ENCODE peak calls at places on chromosomes 7 and 10, in nine cellular contexts. Z is kidney, M is lower lobe of right lung, V is fibroblast of lung, U is AG04450, X is WTC11, S is HCT116, T is lower leg skin, W is HFFc6. A is an unnamed sample.

GRCh38 chr7:1915956-1916620 is 246.0 kb downstream of the ELFN1 start:
- DNase-seq in M (peak; percentile 81), S (no peak), X (no peak), V (no peak), U (no peak), W (no peak), Z (peak; percentile 54), T (peak; percentile 41), A (no peak)

GRCh38 chr7:98137134-98137825 is 30.6 kb downstream of the LMTK2 start:
- DNase-seq in W (no peak), T (no peak), U (no peak), M (no peak), V (no peak), Z (no peak), S (no peak), X (no peak), A (no peak)

GRCh38 chr10:95444792-95445191 is 116.4 kb downstream of the SORBS1 start:
- DNase-seq in W (no peak), M (no peak), T (no peak), X (no peak), V (no peak), U (no peak), S (no peak), Z (no peak), A (no peak)

GRCh38 chr10:26739087-26739631 is 41.7 kb downstream of the PDSS1 start:
- DNase-seq in Z (no peak), S (no peak), W (no peak), X (no peak), U (no peak), V (no peak), M (no peak), T (no peak), A (no peak)

GRCh38 chr7:80334908-80335307 is 177.0 kb downstream of the GNAT3 start:
- DNase-seq in X (no peak), M (no peak), W (no peak), V (no peak), T (no peak), Z (no peak), U (no peak), S (no peak), A (no peak)

GRCh38 chr7:15764010-15764409 is 77.5 kb upstream of the MEOX2 start:
- DNase-seq in T (no peak), X (no peak), U (no peak), W (no peak), V (no peak), S (no peak), Z (no peak), M (no peak), A (no peak)

GRCh38 chr7:23380961-23381360 is 81.8 kb downstream of the MALSU1 start:
- DNase-seq in U (no peak), T (no peak), S (no peak), M (no peak), W (no peak), Z (no peak), X (no peak), V (peak; percentile 18), A (no peak)

GRCh38 chr10:121556448-121556847 is 41.8 kb downstream of the FGFR2 start:
- DNase-seq in Z (no peak), W (no peak), U (no peak), X (no peak), M (no peak), V (no peak), T (no peak), S (no peak), A (no peak)

GRCh38 chr7:111362660-111363059 is 199.6 kb downstream of the IMMP2L start:
- DNase-seq in V (peak; percentile 60), M (no peak), U (no peak), Z (no peak), T (no peak), W (peak; percentile 48), S (no peak), X (no peak), A (no peak)

GRCh38 chr7:42025635-42026375 is 211.2 kb downstream of the GLI3 start:
- DNase-seq in T (no peak), Z (no peak), U (no peak), M (no peak), W (no peak), S (no peak), X (no peak), V (no peak), A (no peak)

GRCh38 chr10:109741712-109742111 is 181.6 kb downstream of the XPNPEP1 start:
- DNase-seq in S (no peak), Z (no peak), T (no peak), V (no peak), W (no peak), M (no peak), X (no peak), U (no peak), A (no peak)

GRCh38 chr7:156778201-156778600 is 114.8 kb downstream of the LMBR1 start:
- DNase-seq in S (no peak), X (no peak), W (no peak), M (no peak), T (no peak), U (no peak), Z (no peak), V (no peak), A (no peak)
- TF ChIP-seq CTCF in S (peak; percentile 6), X (no peak), W (peak; percentile 61), M (no peak), T (no peak), U (peak; percentile 31), Z (no peak), V (peak; percentile 22), A (peak; percentile 16)

GRCh38 chr10:77506517-77506916 is 131.1 kb downstream of the KCNMA1 start:
- DNase-seq in W (peak; percentile 35), S (no peak), M (no peak), X (no peak), T (no peak), Z (no peak), V (peak; percentile 52), U (no peak), A (no peak)

GRCh38 chr10:77505431-77506334 is 131.9 kb downstream of the KCNMA1 start:
- DNase-seq in V (peak; percentile 96), W (peak; percentile 96), M (no peak), X (no peak), T (no peak), S (peak; percentile 68), Z (no peak), U (peak; percentile 65), A (no peak)

GRCh38 chr10:77507313-77507712 is 130.3 kb downstream of the KCNMA1 start:
- DNase-seq in T (no peak), U (no peak), S (no peak), Z (no peak), M (no peak), X (no peak), V (no peak), W (peak; percentile 61), A (no peak)

GRCh38 chr10:77504196-77504869 is 133.3 kb downstream of the KCNMA1 start:
- DNase-seq in X (no peak), W (peak; percentile 29), Z (no peak), S (peak; percentile 34), V (peak; percentile 70), U (no peak), T (no peak), M (no peak), A (no peak)

DNA sequence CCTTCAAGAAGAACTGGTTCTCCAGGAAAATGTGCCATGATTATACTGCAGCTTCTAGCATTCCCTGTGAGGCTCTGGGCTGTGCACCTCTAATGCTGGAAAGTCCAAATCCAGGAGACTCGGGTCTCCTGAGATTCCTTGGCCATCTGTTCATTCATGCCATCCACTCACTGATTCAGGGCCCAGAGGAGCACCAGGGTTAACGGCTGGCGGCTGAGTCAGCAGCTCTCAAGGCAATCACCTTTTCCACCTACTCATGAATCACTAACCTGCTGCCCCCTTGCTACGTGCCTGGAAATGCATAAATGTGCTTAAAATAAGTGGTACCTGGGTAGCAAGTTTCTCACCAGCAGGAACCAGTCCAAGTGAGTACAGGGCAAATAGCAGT is 132.7 kb downstream of the KCNMA1 start:
- DNase-seq in X (no peak), M (no peak), Z (peak; percentile 84), W (peak; percentile 57), U (no peak), T (no peak), S (peak; percentile 83), V (peak; percentile 73), A (no peak)
- TF ChIP-seq CTCF in X (no peak), M (no peak), Z (no peak), W (peak; percentile 42), U (no peak), T (no peak), S (peak; percentile 41), V (no peak), A (no peak)

GRCh38 chr10:43702213-43702935 is 53.7 kb upstream of the ZNF32 start:
- DNase-seq in V (no peak), S (no peak), U (no peak), W (no peak), T (no peak), Z (no peak), X (no peak), M (no peak), A (no peak)
- TF ChIP-seq CTCF in V (no peak), S (no peak), U (no peak), W (no peak), T (no peak), Z (no peak), X (no peak), M (no peak), A (no peak)

GRCh38 chr7:57305192-57305748 is 144.7 kb upstream of the ZNF716 start:
- DNase-seq in T (no peak), U (no peak), V (no peak), S (no peak), M (no peak), W (no peak), Z (no peak), X (no peak), A (no peak)
- TF ChIP-seq CTCF in T (no peak), U (no peak), V (no peak), S (peak; percentile 28), M (peak; percentile 34), W (peak; percentile 64), Z (no peak), X (peak; percentile 17), A (no peak)

DNA sequence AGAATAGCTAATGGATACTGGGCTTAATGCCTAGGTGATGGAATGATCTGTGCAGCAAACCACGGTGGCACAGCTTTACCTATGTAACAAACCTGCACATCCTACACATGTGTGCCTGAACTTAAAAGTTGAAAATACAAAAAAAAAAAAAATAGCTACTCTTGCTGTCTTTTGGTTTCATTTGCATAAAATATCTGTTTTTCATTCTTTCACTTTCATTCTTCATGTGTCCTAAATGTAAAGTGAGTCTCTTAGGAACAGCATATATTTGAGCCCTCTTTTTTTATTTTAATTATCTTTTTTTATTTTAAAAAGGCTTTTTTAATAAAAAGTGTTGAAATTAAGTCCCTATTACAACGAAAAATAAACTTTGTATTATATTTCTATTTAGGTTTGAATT is 836.1 kb upstream of the KCND2 start:
- DNase-seq in S (no peak), V (no peak), Z (no peak), U (no peak), W (no peak), T (no peak), M (no peak), X (no peak), A (no peak)
- TF ChIP-seq CTCF in S (no peak), V (no peak), Z (no peak), U (no peak), W (no peak), T (no peak), M (no peak), X (no peak), A (no peak)

DNA sequence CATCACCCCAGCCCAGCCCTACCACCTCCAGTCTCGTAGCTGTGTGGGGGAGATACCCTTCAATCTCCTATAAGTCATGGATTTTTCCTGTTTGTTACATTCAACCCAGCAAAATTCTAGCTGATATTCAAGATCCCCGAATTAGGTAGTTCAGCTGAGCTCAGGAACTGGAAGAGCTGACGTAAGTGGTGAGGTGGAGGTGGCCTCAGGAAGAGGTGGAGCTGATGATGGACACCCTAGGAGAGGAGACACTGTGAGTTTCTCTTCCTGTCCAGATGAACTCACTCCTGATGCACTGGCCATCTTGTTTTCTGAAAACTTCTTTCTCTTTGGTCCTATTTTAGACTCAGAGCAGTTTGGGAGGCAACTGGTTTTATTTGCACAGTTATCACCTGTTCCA is 90.5 kb upstream of the PITRM1 start:
- DNase-seq in M (no peak), S (no peak), T (no peak), Z (no peak), U (no peak), X (no peak), V (no peak), W (no peak), A (no peak)
- TF ChIP-seq CTCF in M (no peak), S (no peak), T (no peak), Z (no peak), U (no peak), X (no peak), V (no peak), W (no peak), A (no peak)